ENCODE peak calls at places on chromosomes 2 and 18, in five cellular contexts. I is Ammon's horn, O is mucosa of gallbladder, C is AG20443, Y is cardiac fibroblast. S is an unnamed sample.

GRCh38 chr18:46042571-46043123 is 29.4 kb downstream of the PSTPIP2 start:
- DNase-seq in I (no peak), O (no peak), C (peak), Y (peak), S (peak)

GRCh38 chr2:127179756-127180155 is 40.3 kb downstream of the CYP27C1 start:
- DNase-seq in I (peak), O (no peak), C (peak), Y (no peak), S (no peak)

GRCh38 chr2:11775384-11775783 is 29.0 kb downstream of the LPIN1 start:
- DNase-seq in I (no peak), O (no peak), C (peak), Y (no peak), S (peak)

GRCh38 chr2:232341739-232342126 is 36.8 kb upstream of the ALPP start:
- DNase-seq in I (no peak), O (no peak), C (no peak), Y (no peak), S (no peak)

GRCh38 chr2:237067985-237068576 is 17.6 kb upstream of the COPS8 start:
- DNase-seq in I (peak), O (no peak), C (no peak), Y (peak), S (no peak)

GRCh38 chr2:46276652-46277051 is 20.6 kb upstream of the EPAS1 start:
- DNase-seq in I (no peak), O (no peak), C (peak), Y (peak), S (no peak)

GRCh38 chr18:55328301-55328700 is 259.7 kb downstream of the TCF4 start:
- DNase-seq in I (no peak), O (no peak), C (no peak), Y (peak), S (peak)

GRCh38 chr18:79912994-79913831 is 38.2 kb downstream of the SLC66A2 start:
- DNase-seq in I (peak), O (peak), C (peak), Y (no peak), S (no peak)

GRCh38 chr2:231745303-231746038 is 35.6 kb downstream of the PDE6D start:
- DNase-seq in I (no peak), O (no peak), C (no peak), Y (no peak), S (no peak)

GRCh38 chr2:81658227-81658626 is 1353.7 kb upstream of the LRRTM1 start:
- DNase-seq in I (no peak), O (no peak), C (no peak), Y (no peak), S (no peak)

S was measured in astrocyte of the spinal cord.